ENCODE peak calls at places on chromosomes 11 and 22, in ten cellular contexts. E is psoas muscle; Z is left lung; T is cardiac fibroblast; S is CD4-positive, alpha-beta T cell; G is fibroblast of the aortic adventitia; Y is CD8-positive, alpha-beta T cell; C is GM20000; F is prostate gland; P is B cell. B is an unnamed sample.

GRCh38 chr22:37492428-37493344 is 6.5 kb upstream of the MFNG start:
- DNase-seq in E (no peak), S (peak), F (no peak), C (peak), Z (peak), Y (peak), P (peak), G (peak), T (peak), B (no peak)

GRCh38 chr11:2158291-2158737 is 2.7 kb downstream of the INS start:
- DNase-seq in Z (no peak), C (no peak), E (no peak), F (no peak), G (no peak), Y (no peak), T (no peak), S (no peak), P (no peak), B (no peak)

GRCh38 chr11:118917488-118918127 is 8.1 kb downstream of the BCL9L start:
- DNase-seq in Z (peak), G (peak), S (no peak), F (no peak), Y (no peak), P (no peak), C (no peak), E (peak), T (peak), B (peak)

GRCh38 chr11:108654994-108655631 is 9.8 kb upstream of the DDX10 start:
- DNase-seq in E (no peak), Z (no peak), P (no peak), C (peak), G (peak), Y (no peak), F (peak), T (peak), S (peak), B (no peak)

GRCh38 chr22:38453065-38453672 is 1.8 kb downstream of the KCNJ4 start:
- DNase-seq in Z (no peak), P (no peak), S (no peak), C (no peak), E (no peak), F (no peak), Y (no peak), G (no peak), T (no peak), B (no peak)

GRCh38 chr22:19508024-19508776 is 16.0 kb downstream of the CLDN5 start:
- DNase-seq in P (no peak), Y (no peak), Z (no peak), T (no peak), G (no peak), S (no peak), E (no peak), F (no peak), C (no peak), B (no peak)

GRCh38 chr22:43829904-43830851 is 18.1 kb upstream of the EFCAB6 start:
- DNase-seq in G (peak), E (peak), Z (peak), P (no peak), Y (no peak), T (peak), C (no peak), S (no peak), F (no peak), B (no peak)

GRCh38 chr11:84291996-84292395 is 1005.8 kb upstream of the CCDC90B start:
- DNase-seq in Z (no peak), E (no peak), P (no peak), G (peak), T (peak), Y (no peak), S (no peak), F (no peak), C (no peak), B (no peak)

GRCh38 chr11:95147364-95147905 is 57.8 kb downstream of the ENDOD1 start:
- DNase-seq in F (no peak), C (no peak), E (no peak), T (peak), Y (no peak), S (no peak), Z (peak), G (peak), P (no peak), B (peak)

GRCh38 chr11:77501748-77502147 is 27.9 kb upstream of the PAK1 start:
- DNase-seq in Y (no peak), G (no peak), P (no peak), F (no peak), C (no peak), E (no peak), Z (no peak), S (no peak), T (no peak), B (no peak)

GRCh38 chr11:27012254-27012921 is 18.5 kb downstream of the FIBIN start:
- DNase-seq in E (no peak), T (peak), G (peak), S (no peak), Y (no peak), Z (no peak), C (no peak), F (no peak), P (no peak), B (no peak)

GRCh38 chr22:24061124-24061684 is 50.1 kb downstream of the CABIN1 start:
- DNase-seq in C (no peak), F (no peak), T (no peak), S (no peak), Y (no peak), Z (no peak), P (no peak), G (no peak), E (no peak), B (no peak)

GRCh38 chr11:70763606-70764005 is 365.3 kb downstream of the CTTN start:
- DNase-seq in Y (no peak), F (no peak), P (no peak), E (no peak), C (no peak), S (no peak), T (no peak), G (peak), Z (no peak), B (no peak)
- TF ChIP-seq CTCF in Y (no peak), F (no peak), P (no peak), E (no peak), C (no peak), S (no peak), T (no peak), G (no peak), Z (no peak), B (no peak)

DNA sequence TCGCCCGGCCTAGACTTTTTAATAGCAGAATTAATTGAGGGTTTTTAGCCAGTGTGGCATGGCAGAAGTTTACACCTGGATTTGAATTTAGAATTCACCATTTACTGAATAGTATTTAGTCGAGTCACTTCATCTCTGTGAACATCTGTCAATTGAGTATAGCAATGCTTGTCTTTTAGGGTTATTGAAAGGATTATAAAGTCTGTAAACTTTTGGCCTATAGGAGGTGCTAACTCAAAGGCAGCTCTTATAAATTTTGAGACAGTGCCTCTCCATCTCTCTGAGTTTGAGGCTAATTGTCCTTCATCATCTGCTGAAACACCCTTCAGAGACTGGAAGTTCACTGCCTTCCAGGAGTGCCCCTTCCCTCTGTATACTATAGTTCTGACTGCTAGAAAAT is 205.0 kb downstream of the NELL1 start:
- DNase-seq in Y (no peak), T (no peak), Z (no peak), P (no peak), E (no peak), F (no peak), G (no peak), S (no peak), C (no peak), B (no peak)
- TF ChIP-seq CTCF in Y (no peak), T (no peak), Z (no peak), P (no peak), E (no peak), F (no peak), G (no peak), S (no peak), C (no peak), B (no peak)

GRCh38 chr22:35303029-35303624 is 3.4 kb downstream of the TOM1 start:
- DNase-seq in Z (no peak), F (no peak), G (no peak), C (no peak), T (peak), P (no peak), E (no peak), Y (no peak), S (no peak), B (no peak)

GRCh38 chr22:35301370-35301874 is 1.7 kb downstream of the TOM1 start:
- DNase-seq in Y (no peak), E (peak), S (no peak), C (no peak), P (no peak), F (no peak), Z (peak), T (peak), G (peak), B (no peak)

GRCh38 chr22:35299717-35300497 is at the start of gene TOM1:
- DNase-seq in P (peak), C (peak), T (peak), Z (peak), S (peak), E (peak), G (peak), F (peak), Y (peak), B (peak)

GRCh38 chr22:35299217-35299716 is 427 bp upstream of the TOM1 start:
- DNase-seq in Y (no peak), G (peak), E (no peak), T (peak), Z (no peak), P (peak), C (no peak), S (peak), F (no peak), B (no peak)
- TF ChIP-seq CTCF in Y (peak), G (no peak), E (no peak), T (no peak), Z (no peak), P (peak), C (no peak), S (peak), F (no peak), B (no peak)

DNA sequence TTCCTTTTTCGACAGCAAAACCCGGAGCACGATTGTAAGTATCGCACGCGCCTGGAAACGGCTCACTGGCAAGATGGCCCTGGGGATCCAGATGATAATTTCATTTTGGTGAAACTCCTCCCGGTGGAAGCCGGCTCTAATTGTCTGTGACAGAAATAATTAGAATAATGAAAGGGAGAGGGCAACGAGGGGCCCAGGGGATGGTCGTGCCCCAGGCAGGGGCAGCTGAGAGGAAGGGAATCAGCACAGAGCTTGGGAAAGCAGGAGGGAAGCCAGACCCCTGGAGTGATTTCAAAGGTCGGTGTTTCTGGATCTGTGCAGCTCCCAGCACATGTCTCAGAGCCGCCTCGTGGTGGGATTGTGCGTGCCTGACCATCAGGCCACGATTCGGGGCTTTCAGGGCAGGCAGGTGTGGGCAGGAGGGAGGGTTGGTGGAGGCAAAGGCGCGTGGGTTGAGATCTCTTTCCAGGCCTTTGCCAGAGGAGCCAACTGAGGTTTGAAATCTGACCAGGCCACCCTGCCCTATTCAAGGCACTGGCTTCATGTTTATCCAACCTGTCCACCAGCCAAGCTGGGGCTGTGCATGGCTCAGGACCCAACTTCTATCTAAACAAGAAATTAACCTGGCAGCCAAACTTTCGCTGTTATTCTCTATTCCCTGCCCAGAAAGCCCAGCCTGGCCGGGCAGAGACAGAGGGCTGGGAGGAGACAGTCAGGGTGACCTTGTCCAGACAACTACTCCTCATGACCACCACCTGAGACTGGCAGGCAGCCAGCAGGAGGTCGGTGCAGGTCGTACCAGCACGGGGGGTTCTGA is 27.8 kb downstream of the ANO1 start:
- DNase-seq in Y (no peak), C (no peak), E (no peak), Z (no peak), T (no peak), F (peak), S (no peak), P (no peak), G (no peak), B (no peak)
- TF ChIP-seq CTCF in Y (no peak), C (no peak), E (no peak), Z (no peak), T (no peak), F (no peak), S (no peak), P (no peak), G (peak), B (no peak)

GRCh38 chr11:10400856-10401255 is 54.2 kb upstream of the AMPD3 start:
- DNase-seq in S (no peak), P (no peak), E (no peak), C (no peak), Y (no peak), T (no peak), F (no peak), G (no peak), Z (no peak), B (no peak)

GRCh38 chr11:10401696-10402392 is 53.2 kb upstream of the AMPD3 start:
- DNase-seq in P (no peak), Z (no peak), F (no peak), G (no peak), E (no peak), S (no peak), T (no peak), C (no peak), Y (no peak), B (no peak)

GRCh38 chr11:10397226-10397987 is 57.7 kb upstream of the AMPD3 start:
- DNase-seq in G (no peak), E (no peak), P (no peak), Y (no peak), S (no peak), Z (no peak), F (no peak), C (no peak), T (no peak), B (no peak)

GRCh38 chr11:10398525-10398924 is 56.5 kb upstream of the AMPD3 start:
- DNase-seq in P (no peak), Y (no peak), S (no peak), C (no peak), G (no peak), T (no peak), F (no peak), Z (peak), E (no peak), B (no peak)

GRCh38 chr11:10401275-10401674 is 53.8 kb upstream of the AMPD3 start:
- DNase-seq in Y (no peak), S (no peak), C (no peak), E (no peak), P (no peak), Z (no peak), G (peak), F (no peak), T (peak), B (no peak)
- TF ChIP-seq CTCF in Y (no peak), S (no peak), C (no peak), E (no peak), P (no peak), Z (no peak), G (no peak), F (no peak), T (no peak), B (no peak)

DNA sequence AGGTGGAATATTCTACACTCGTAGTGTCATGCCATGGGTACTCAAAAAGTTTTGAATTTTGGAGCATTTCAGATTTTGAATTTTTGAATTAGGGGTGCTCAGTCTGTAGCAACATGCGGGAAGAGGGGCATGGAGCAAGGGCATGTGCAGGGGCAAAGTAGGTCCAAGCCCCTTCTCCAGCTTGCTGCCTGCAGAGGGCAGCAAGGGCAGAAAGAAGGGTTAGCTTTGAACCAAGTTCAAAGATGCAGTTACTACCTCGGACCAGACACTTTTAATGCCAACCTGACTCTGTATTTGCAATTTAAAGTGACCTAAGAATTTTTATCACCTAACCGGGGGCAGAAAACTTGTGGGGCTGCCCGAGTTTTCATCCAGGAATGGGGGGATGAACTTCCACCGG is 68.2 kb downstream of the CD82 start:
- DNase-seq in T (no peak), Y (no peak), C (peak), G (no peak), S (no peak), Z (no peak), P (no peak), F (no peak), E (no peak), B (no peak)
- TF ChIP-seq CTCF in T (peak), Y (no peak), C (no peak), G (peak), S (no peak), Z (no peak), P (no peak), F (no peak), E (no peak), B (no peak)

DNA sequence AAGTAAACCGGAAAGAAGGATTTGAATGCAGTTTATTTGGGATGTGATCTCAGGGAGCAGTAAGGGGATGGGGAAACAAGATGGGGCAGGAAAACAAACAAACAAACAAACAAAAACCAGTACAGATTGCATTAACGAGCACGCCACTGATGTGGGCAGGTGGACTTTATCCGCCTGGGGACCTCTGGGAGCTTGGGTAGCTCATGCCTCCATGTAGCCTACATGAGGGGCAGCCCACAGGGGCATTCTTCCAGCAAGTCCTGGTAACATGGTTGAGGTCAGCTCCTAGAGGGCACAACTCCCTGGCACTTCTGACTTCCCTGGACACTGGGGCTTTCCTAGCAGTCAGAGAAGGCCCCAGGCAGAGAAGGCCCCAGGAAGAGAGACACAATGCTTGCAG is 38.6 kb downstream of the C11orf96 start:
- DNase-seq in S (no peak), F (no peak), P (no peak), Z (no peak), T (no peak), E (no peak), C (no peak), Y (no peak), G (no peak), B (no peak)
- TF ChIP-seq CTCF in S (no peak), F (no peak), P (no peak), Z (no peak), T (no peak), E (no peak), C (no peak), Y (no peak), G (no peak), B (no peak)

GRCh38 chr22:42562684-42563083 is 8.9 kb downstream of the SERHL2 start:
- DNase-seq in Y (no peak), C (no peak), S (no peak), T (no peak), F (no peak), Z (no peak), G (no peak), P (no peak), E (no peak), B (no peak)

GRCh38 chr22:42561856-42562255 is 8.1 kb downstream of the SERHL2 start:
- DNase-seq in G (no peak), Z (no peak), S (no peak), P (no peak), C (no peak), T (no peak), E (no peak), Y (no peak), F (no peak), B (no peak)

GRCh38 chr22:42562282-42562681 is 8.5 kb downstream of the SERHL2 start:
- DNase-seq in G (no peak), Z (no peak), F (no peak), E (no peak), C (peak), Y (no peak), T (no peak), P (peak), S (no peak), B (no peak)

GRCh38 chr22:42560381-42560780 is 6.6 kb downstream of the SERHL2 start:
- DNase-seq in C (no peak), G (no peak), T (no peak), Z (no peak), Y (no peak), P (no peak), F (no peak), S (no peak), E (no peak), B (no peak)

DNA sequence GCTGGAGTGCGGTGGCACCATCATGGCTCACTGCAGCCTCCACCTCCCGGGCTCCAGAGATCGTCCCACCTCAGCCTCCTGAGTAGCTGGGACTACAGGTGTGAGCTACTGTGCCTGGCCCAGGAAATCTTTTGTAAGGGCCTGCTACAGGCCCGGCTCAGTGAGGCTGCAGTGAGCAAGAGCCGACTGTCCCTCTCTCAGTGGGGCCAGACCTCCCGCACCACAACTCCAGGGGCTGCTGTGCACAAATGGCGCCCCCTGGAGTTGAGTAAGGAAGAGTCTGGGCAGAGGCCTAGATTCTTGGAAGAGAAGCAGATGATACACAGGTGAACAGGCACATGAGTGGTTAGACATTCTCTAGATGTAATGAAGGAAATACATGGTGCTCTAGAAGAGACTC is 7.0 kb downstream of the SERHL2 start:
- DNase-seq in T (peak), Z (no peak), P (no peak), S (no peak), Y (no peak), E (no peak), C (no peak), F (no peak), G (no peak), B (no peak)
- TF ChIP-seq CTCF in T (peak), Z (no peak), P (peak), S (peak), Y (peak), E (peak), C (peak), F (peak), G (peak), B (no peak)

GRCh38 chr11:61695917-61696316 is 15.7 kb downstream of the DAGLA start:
- DNase-seq in Z (peak), C (peak), S (peak), G (peak), T (peak), E (peak), Y (peak), F (peak), P (peak), B (no peak)
- TF ChIP-seq CTCF in Z (peak), C (no peak), S (peak), G (no peak), T (no peak), E (peak), Y (no peak), F (no peak), P (no peak), B (no peak)